ENCODE peak calls at places on chromosomes 3 and 15, in four cellular contexts. One of them, this sample, is unnamed. For H3K4me1, the result is how much of the 10 kb centered on the place peaks cover.

GRCh38 chr3:47643092-47643491 is 64.4 kb upstream of the CSPG5 start:
- DNase-seq in testis: no peak
- DNase-seq in stomach: no peak
- DNase-seq in GM23338: no peak
- DNase-seq in this sample: no peak

GRCh38 chr3:194369522-194370279 is at the start of gene LRRC15:
- DNase-seq in GM23338: peak
- DNase-seq in testis: peak
- DNase-seq in stomach: peak
- DNase-seq in this sample: no peak

GRCh38 chr15:58340176-58340575 is 91.6 kb upstream of the LIPC start:
- DNase-seq in testis: no peak
- DNase-seq in stomach: no peak
- DNase-seq in GM23338: no peak
- DNase-seq in this sample: no peak

GRCh38 chr3:17491601-17492000 is 250.8 kb downstream of the TBC1D5 start:
- DNase-seq in GM23338: no peak
- DNase-seq in stomach: no peak
- DNase-seq in testis: no peak
- DNase-seq in this sample: no peak

GRCh38 chr15:101535170-101535902 is 45.8 kb upstream of the PCSK6 start:
- DNase-seq in stomach: no peak
- DNase-seq in testis: no peak
- DNase-seq in GM23338: no peak
- DNase-seq in this sample: peak

GRCh38 chr15:45589296-45589695 is 2.1 kb downstream of the BLOC1S6 start:
- DNase-seq in stomach: no peak
- DNase-seq in testis: no peak
- DNase-seq in GM23338: no peak
- DNase-seq in this sample: no peak

GRCh38 chr15:65303687-65304392 is 637 bp upstream of the RNU5B-1 start:
- DNase-seq in testis: peak
- DNase-seq in stomach: peak
- DNase-seq in GM23338: peak
- DNase-seq in this sample: peak

GRCh38 chr3:143124683-143125520 is 5.3 kb downstream of the CHST2 start:
- DNase-seq in stomach: no peak
- DNase-seq in testis: no peak
- DNase-seq in GM23338: no peak
- DNase-seq in this sample: no peak

GRCh38 chr15:52040167-52040900 is 21.3 kb downstream of the MAPK6 start:
- DNase-seq in stomach: peak
- DNase-seq in testis: peak
- DNase-seq in GM23338: no peak
- DNase-seq in this sample: no peak

GRCh38 chr3:190053919-190054672 is 66.6 kb downstream of the P3H2 start:
- DNase-seq in GM23338: no peak
- DNase-seq in testis: no peak
- DNase-seq in stomach: no peak
- DNase-seq in this sample: peak

GRCh38 chr3:149377408-149378111 is at the start of gene TM4SF1:
- DNase-seq in GM23338: peak
- DNase-seq in testis: no peak
- DNase-seq in stomach: peak
- DNase-seq in this sample: peak

GRCh38 chr15:78353093-78353492 is 12.9 kb downstream of the CRABP1 start:
- DNase-seq in GM23338: peak
- DNase-seq in testis: no peak
- DNase-seq in stomach: no peak
- DNase-seq in this sample: no peak

GRCh38 chr15:80878242-80878866 is 99.2 kb downstream of the CEMIP start:
- DNase-seq in testis: no peak
- DNase-seq in GM23338: peak
- DNase-seq in stomach: no peak
- DNase-seq in this sample: no peak

GRCh38 chr15:92159906-92160841 is 233.5 kb upstream of the ST8SIA2 start:
- DNase-seq in testis: no peak
- DNase-seq in stomach: no peak
- DNase-seq in GM23338: peak
- DNase-seq in this sample: peak

GRCh38 chr15:62344806-62345539 is 179.9 kb upstream of the C2CD4B start:
- DNase-seq in GM23338: peak
- DNase-seq in stomach: peak
- DNase-seq in testis: peak
- DNase-seq in this sample: no peak

GRCh38 chr3:175916151-175916946 is 1057.2 kb downstream of the NAALADL2 start:
- DNase-seq in testis: no peak
- DNase-seq in stomach: no peak
- DNase-seq in GM23338: no peak
- DNase-seq in this sample: no peak

GRCh38 chr3:100057716-100058575 is 56.4 kb downstream of the FILIP1L start:
- DNase-seq in testis: no peak
- DNase-seq in stomach: no peak
- DNase-seq in GM23338: no peak
- DNase-seq in this sample: no peak

GRCh38 chr3:85560088-85560790 is 601.5 kb downstream of the CADM2 start:
- DNase-seq in testis: no peak
- DNase-seq in stomach: peak
- DNase-seq in GM23338: no peak
- DNase-seq in this sample: peak

GRCh38 chr3:185362850-185363661 is at the start of gene MAP3K13:
- DNase-seq in testis: peak
- DNase-seq in stomach: peak
- DNase-seq in GM23338: peak
- DNase-seq in this sample: peak

GRCh38 chr3:35598804-35599203 is 40.5 kb upstream of the ARPP21 start:
- DNase-seq in GM23338: no peak
- DNase-seq in testis: no peak
- DNase-seq in stomach: no peak
- DNase-seq in this sample: no peak

GRCh38 chr3:184816654-184817053 is 4.7 kb downstream of the VPS8 start:
- DNase-seq in testis: no peak
- DNase-seq in GM23338: no peak
- DNase-seq in stomach: no peak
- DNase-seq in this sample: no peak

GRCh38 chr3:170207717-170208116 is 14.5 kb upstream of the PRKCI start:
- DNase-seq in stomach: no peak
- DNase-seq in GM23338: no peak
- DNase-seq in testis: no peak
- DNase-seq in this sample: no peak

GRCh38 chr3:9340450-9341009 is 22.3 kb upstream of the THUMPD3 start:
- DNase-seq in testis: no peak
- DNase-seq in GM23338: no peak
- DNase-seq in stomach: no peak
- DNase-seq in this sample: no peak

GRCh38 chr15:72353266-72353665 is 22.5 kb downstream of the HEXA start:
- DNase-seq in stomach: no peak
- DNase-seq in GM23338: no peak
- DNase-seq in testis: no peak
- DNase-seq in this sample: no peak

GRCh38 chr3:89314454-89314853 is 207.0 kb downstream of the EPHA3 start:
- DNase-seq in stomach: no peak
- DNase-seq in GM23338: peak
- DNase-seq in testis: peak
- DNase-seq in this sample: no peak

GRCh38 chr3:115877647-115877934 is 254.3 kb downstream of the GAP43 start:
- DNase-seq in stomach: no peak
- DNase-seq in testis: peak
- DNase-seq in GM23338: no peak
- DNase-seq in this sample: no peak

GRCh38 chr3:115875460-115875859 is 252.2 kb downstream of the GAP43 start:
- DNase-seq in stomach: no peak
- DNase-seq in testis: no peak
- DNase-seq in GM23338: no peak
- DNase-seq in this sample: no peak

DNA sequence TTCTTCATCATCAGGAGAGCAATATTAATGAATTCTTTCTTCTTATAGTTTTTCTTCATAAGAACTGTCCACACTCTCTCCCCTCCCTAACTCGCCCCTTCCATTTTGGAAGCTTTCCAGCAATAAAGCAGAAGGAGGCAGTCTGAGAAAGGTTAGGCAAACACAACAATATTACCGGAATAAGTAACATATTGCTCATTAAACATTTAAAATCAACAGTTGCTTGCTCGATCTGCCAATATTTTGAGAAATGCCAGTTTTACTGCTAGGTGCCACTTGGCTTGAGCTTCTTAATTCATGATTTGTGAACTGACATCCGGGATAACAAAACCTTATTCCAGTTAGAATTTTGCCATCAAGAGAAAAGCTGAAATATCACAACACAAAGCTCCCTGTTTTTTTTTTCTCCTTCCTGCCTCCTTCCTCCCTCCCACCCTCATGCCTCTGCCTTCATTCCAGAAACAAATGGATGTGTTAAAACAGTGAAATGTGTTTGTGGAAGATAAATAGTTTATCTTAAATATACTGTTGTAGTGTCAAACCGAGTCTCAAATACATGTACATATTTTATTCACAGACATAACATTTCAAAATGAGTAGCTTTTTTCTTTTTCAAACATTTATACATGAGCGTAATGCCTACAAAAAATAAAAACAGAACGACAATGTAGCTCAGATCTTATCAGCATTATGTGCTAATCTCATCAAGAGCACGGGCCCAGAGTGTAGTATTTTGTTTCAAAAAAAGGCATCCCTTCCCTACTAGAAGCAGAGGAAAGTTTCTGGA is 253.7 kb downstream of the GAP43 start:
- DNase-seq in testis: no peak
- DNase-seq in stomach: no peak
- DNase-seq in GM23338: no peak
- DNase-seq in this sample: no peak
- H3K4me3 ChIP-seq in testis: no peak
- H3K4me3 ChIP-seq in stomach: no peak
- H3K4me3 ChIP-seq in GM23338: no peak
- H3K4me3 ChIP-seq in this sample: peak

DNA sequence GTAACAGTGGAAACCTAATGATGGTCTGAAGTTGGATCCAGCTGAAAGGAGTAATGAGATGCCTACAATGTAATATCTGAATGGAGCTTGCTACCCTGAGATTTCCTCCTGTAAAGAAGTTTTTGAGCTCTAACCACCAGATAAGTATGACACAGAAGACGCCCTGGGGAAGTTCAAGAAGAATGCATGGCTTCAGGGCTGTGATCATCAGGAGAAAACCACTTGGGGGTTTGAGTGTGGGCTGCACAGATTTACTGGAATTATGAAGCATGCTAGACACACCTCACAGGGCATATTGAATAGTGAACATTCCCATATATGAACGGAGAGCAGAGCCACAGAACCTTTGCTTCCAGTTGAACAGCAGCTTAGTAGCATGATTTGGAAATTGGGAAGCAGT is 10.6 kb upstream of the CCDC80 start:
- DNase-seq in GM23338: no peak
- DNase-seq in stomach: no peak
- DNase-seq in testis: no peak
- DNase-seq in this sample: no peak
- H3K4me1 ChIP-seq in GM23338: under half
- H3K4me1 ChIP-seq in stomach: under half
- H3K4me1 ChIP-seq in testis: under half
- H3K4me1 ChIP-seq in this sample: under half

GRCh38 chr3:177451277-177451880 is 254.1 kb upstream of the TBL1XR1 start:
- DNase-seq in testis: no peak
- DNase-seq in stomach: no peak
- DNase-seq in GM23338: no peak
- DNase-seq in this sample: no peak

GRCh38 chr3:177451940-177452484 is 254.7 kb upstream of the TBL1XR1 start:
- DNase-seq in stomach: no peak
- DNase-seq in GM23338: no peak
- DNase-seq in testis: no peak
- DNase-seq in this sample: no peak

GRCh38 chr3:177447938-177448337 is 250.7 kb upstream of the TBL1XR1 start:
- DNase-seq in stomach: peak
- DNase-seq in GM23338: no peak
- DNase-seq in testis: no peak
- DNase-seq in this sample: no peak

GRCh38 chr3:177446160-177446559 is 248.9 kb upstream of the TBL1XR1 start:
- DNase-seq in GM23338: no peak
- DNase-seq in stomach: no peak
- DNase-seq in testis: no peak
- DNase-seq in this sample: no peak

DNA sequence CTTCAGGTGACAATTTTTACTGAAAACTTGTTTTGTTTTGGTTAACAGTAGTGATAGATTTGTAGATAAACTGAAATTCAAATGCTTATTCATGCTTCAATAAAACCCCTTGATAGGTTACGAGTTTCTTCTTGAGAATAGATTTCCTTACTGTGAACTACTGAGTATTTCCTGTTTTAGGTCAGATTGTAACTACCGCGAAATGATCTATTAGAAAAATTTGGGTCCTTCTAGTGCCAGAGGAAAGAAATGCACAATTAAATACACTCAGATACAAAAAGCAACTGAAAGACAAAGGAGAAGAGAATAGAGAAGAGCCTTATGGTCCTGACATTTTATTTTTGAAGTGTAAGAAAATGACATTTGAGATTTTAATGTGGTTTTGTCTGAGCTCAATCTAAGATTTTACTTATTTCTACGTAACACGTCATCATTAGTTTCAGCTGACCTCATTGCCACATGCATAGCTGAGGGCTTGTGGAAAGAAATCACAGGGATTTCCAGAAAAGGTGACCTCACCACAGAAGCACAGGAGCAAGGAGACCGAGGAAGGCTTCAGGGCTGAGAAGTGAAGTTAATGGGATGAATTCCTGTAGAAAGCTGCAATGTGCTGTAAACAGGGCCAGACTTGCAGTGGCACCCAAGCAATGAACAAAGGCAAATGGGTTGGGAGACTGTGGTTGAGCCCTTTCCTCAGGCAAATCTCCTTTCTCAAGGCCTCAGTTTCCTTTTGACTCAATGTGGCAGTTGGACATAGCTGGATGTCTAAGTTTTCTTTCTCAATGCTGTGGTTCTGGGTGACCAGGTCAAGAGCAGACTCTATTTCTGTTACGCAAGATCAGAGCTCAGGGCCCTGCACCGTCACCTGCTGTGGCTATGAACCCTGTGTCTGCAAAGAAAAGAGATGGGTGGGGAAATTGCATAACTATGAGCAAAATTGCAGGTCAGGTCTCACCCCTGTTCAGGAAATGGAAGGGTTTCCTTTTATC is 252.0 kb upstream of the TBL1XR1 start:
- DNase-seq in stomach: no peak
- DNase-seq in GM23338: no peak
- DNase-seq in testis: no peak
- DNase-seq in this sample: no peak
- H3K27ac ChIP-seq in stomach: peak
- H3K27ac ChIP-seq in GM23338: no peak
- H3K27ac ChIP-seq in testis: no peak
- H3K27ac ChIP-seq in this sample: no peak

GRCh38 chr15:99502661-99503060 is 63.1 kb upstream of the MEF2A start:
- DNase-seq in GM23338: no peak
- DNase-seq in stomach: no peak
- DNase-seq in testis: no peak
- DNase-seq in this sample: peak

GRCh38 chr15:99503411-99503810 is 62.4 kb upstream of the MEF2A start:
- DNase-seq in testis: no peak
- DNase-seq in stomach: no peak
- DNase-seq in GM23338: no peak
- DNase-seq in this sample: no peak

GRCh38 chr15:99504071-99504822 is 61.5 kb upstream of the MEF2A start:
- DNase-seq in testis: no peak
- DNase-seq in GM23338: no peak
- DNase-seq in stomach: no peak
- DNase-seq in this sample: no peak

GRCh38 chr15:99504823-99505551 is 60.8 kb upstream of the MEF2A start:
- DNase-seq in testis: no peak
- DNase-seq in stomach: no peak
- DNase-seq in GM23338: peak
- DNase-seq in this sample: no peak

GRCh38 chr15:99502182-99502581 is 63.6 kb upstream of the MEF2A start:
- DNase-seq in GM23338: no peak
- DNase-seq in stomach: no peak
- DNase-seq in testis: no peak
- DNase-seq in this sample: peak
- H3K4me3 ChIP-seq in GM23338: no peak
- H3K4me3 ChIP-seq in stomach: no peak
- H3K4me3 ChIP-seq in testis: no peak
- H3K4me3 ChIP-seq in this sample: no peak

This sample was measured in right cardiac atrium.